ENCODE peak calls at places on chromosomes 12 and 14, in eight cellular contexts. S, C, Z, L, M, V, E and Q are unnamed samples.

GRCh38 chr14:98138666-98139065 is 1133.3 kb downstream of the BCL11B start:
- DNase-seq in S (peak), C (no peak), Z (no peak), L (no peak), M (peak), V (peak), E (peak), Q (peak)

GRCh38 chr12:106333756-106334155 is 23.8 kb upstream of the POLR3B start:
- DNase-seq in S (no peak), C (no peak), Z (no peak), L (no peak), M (no peak), V (no peak), E (no peak), Q (no peak)

GRCh38 chr12:55915481-55915856 is 12.2 kb downstream of the PYM1 start:
- DNase-seq in S (no peak), C (no peak), Z (no peak), L (no peak), M (no peak), V (no peak), E (no peak), Q (no peak)

GRCh38 chr14:91399868-91400640 is 17.6 kb downstream of the CCDC88C start:
- DNase-seq in S (peak), C (no peak), Z (no peak), L (no peak), M (no peak), V (no peak), E (no peak), Q (no peak)

GRCh38 chr14:33432407-33433023 is 493.8 kb downstream of the NPAS3 start:
- DNase-seq in S (peak), C (no peak), Z (peak), L (no peak), M (no peak), V (peak), E (no peak), Q (peak)

GRCh38 chr14:99213603-99214002 is 58.4 kb downstream of the BCL11B start:
- DNase-seq in S (no peak), C (no peak), Z (no peak), L (no peak), M (no peak), V (no peak), E (no peak), Q (no peak)

GRCh38 chr12:87853448-87854003 is 175.7 kb downstream of the C12orf50 start:
- DNase-seq in S (no peak), C (no peak), Z (no peak), L (no peak), M (no peak), V (no peak), E (no peak), Q (no peak)

GRCh38 chr12:112577473-112578334 is 159.0 kb downstream of the PTPN11 start:
- DNase-seq in S (no peak), C (no peak), Z (no peak), L (no peak), M (no peak), V (no peak), E (no peak), Q (no peak)

GRCh38 chr14:61564623-61565091 is 130.7 kb upstream of the HIF1A start:
- DNase-seq in S (no peak), C (no peak), Z (no peak), L (peak), M (no peak), V (peak), E (peak), Q (peak)

GRCh38 chr14:104891121-104891551 is 26.1 kb downstream of the CEP170B start:
- DNase-seq in S (no peak), C (no peak), Z (no peak), L (no peak), M (no peak), V (no peak), E (no peak), Q (no peak)

GRCh38 chr14:93965287-93965821 is 11.0 kb downstream of the ASB2 start:
- DNase-seq in S (no peak), C (no peak), Z (peak), L (peak), M (no peak), V (peak), E (no peak), Q (peak)

GRCh38 chr14:69328317-69328716 is 68.4 kb downstream of the GALNT16 start:
- DNase-seq in S (no peak), C (no peak), Z (no peak), L (no peak), M (no peak), V (no peak), E (no peak), Q (no peak)

GRCh38 chr12:5026342-5026938 is 17.2 kb upstream of the KCNA5 start:
- DNase-seq in S (no peak), C (no peak), Z (no peak), L (no peak), M (no peak), V (no peak), E (no peak), Q (no peak)

GRCh38 chr12:67148265-67148664 is 120.9 kb upstream of the CAND1 start:
- DNase-seq in S (no peak), C (no peak), Z (no peak), L (no peak), M (no peak), V (no peak), E (no peak), Q (no peak)